ENCODE peak calls at places on chromosomes 2 and 18, in ten cellular contexts. Q, E, O, L, P, I, H, C, T and X are unnamed samples.

GRCh38 chr18:21763846-21764646 is 23.5 kb downstream of the MIB1 start:
- DNase-seq in T (no peak), L (no peak), E (no peak), I (no peak), C (no peak), Q (no peak), P (peak; percentile 28), O (no peak), H (no peak), X (no peak)

GRCh38 chr2:14722919-14723559 is 90.5 kb downstream of the LRATD1 start:
- DNase-seq in C (no peak), E (no peak), Q (no peak), O (no peak), L (peak; percentile 27), H (no peak), P (no peak), T (no peak), I (no peak), X (no peak)

GRCh38 chr2:27320958-27321543 is 1.8 kb downstream of the MPV17 start:
- DNase-seq in Q (no peak), L (peak; percentile 98), H (no peak), E (peak; percentile 66), I (no peak), P (peak; percentile 98), T (no peak), C (peak; percentile 37), O (peak; percentile 98), X (no peak)

GRCh38 chr2:160890667-160891352 is 269.4 kb upstream of the TANK start:
- DNase-seq in T (no peak), I (no peak), Q (no peak), E (no peak), L (no peak), C (no peak), O (no peak), H (no peak), P (no peak), X (no peak)

GRCh38 chr18:41905786-41906527 is 49.1 kb upstream of the PIK3C3 start:
- DNase-seq in L (no peak), I (no peak), Q (no peak), C (no peak), E (peak; percentile 26), O (no peak), T (no peak), H (no peak), P (no peak), X (no peak)

GRCh38 chr2:207317358-207317984 is 151.7 kb upstream of the KLF7 start:
- DNase-seq in C (no peak), E (no peak), I (no peak), P (peak; percentile 79), Q (no peak), H (no peak), L (peak; percentile 69), T (no peak), O (no peak), X (no peak)

GRCh38 chr2:14304326-14304725 is 328.2 kb upstream of the LRATD1 start:
- DNase-seq in L (no peak), E (no peak), T (no peak), I (no peak), Q (no peak), O (no peak), C (no peak), P (peak; percentile 68), H (no peak), X (no peak)

GRCh38 chr18:35581555-35582309 is at the start of gene GALNT1:
- DNase-seq in O (no peak), H (no peak), Q (peak; percentile 27), P (no peak), I (peak; percentile 37), E (peak; percentile 81), C (peak; percentile 22), T (peak; percentile 25), L (no peak), X (peak; percentile 84)

GRCh38 chr18:45386256-45386655 is 229.0 kb upstream of the SLC14A2 start:
- DNase-seq in P (peak; percentile 44), T (peak; percentile 10), I (peak; percentile 42), L (peak; percentile 48), Q (peak; percentile 57), E (peak; percentile 39), O (no peak), H (no peak), C (peak; percentile 71), X (peak; percentile 16)

GRCh38 chr18:55236150-55236931 is 277.1 kb upstream of the CCDC68 start:
- DNase-seq in L (peak; percentile 66), T (peak; percentile 82), O (no peak), I (no peak), P (no peak), H (no peak), E (no peak), Q (no peak), C (no peak), X (peak; percentile 27)

GRCh38 chr18:61892683-61893303 is at the start of gene RNF152:
- DNase-seq in Q (peak; percentile 41), L (peak; percentile 22), O (peak; percentile 73), I (peak; percentile 40), T (no peak), C (peak; percentile 53), H (peak; percentile 25), P (peak; percentile 18), E (peak; percentile 75), X (peak; percentile 46)

GRCh38 chr2:101515512-101515911 is 40.6 kb upstream of the RFX8 start:
- DNase-seq in Q (no peak), H (no peak), I (no peak), T (no peak), E (no peak), L (peak; percentile 79), O (peak; percentile 63), C (no peak), P (peak; percentile 22), X (no peak)

GRCh38 chr2:207394812-207395534 is 134.8 kb upstream of the CREB1 start:
- DNase-seq in T (no peak), I (peak; percentile 71), H (no peak), E (no peak), P (peak; percentile 100), O (peak; percentile 56), C (no peak), Q (no peak), L (peak; percentile 98), X (no peak)

GRCh38 chr2:233165895-233166661 is 85.4 kb upstream of the ATG16L1 start:
- DNase-seq in H (no peak), L (peak; percentile 15), Q (no peak), E (peak; percentile 36), I (peak; percentile 51), O (peak; percentile 65), P (peak; percentile 33), T (no peak), C (no peak), X (no peak)

DNA sequence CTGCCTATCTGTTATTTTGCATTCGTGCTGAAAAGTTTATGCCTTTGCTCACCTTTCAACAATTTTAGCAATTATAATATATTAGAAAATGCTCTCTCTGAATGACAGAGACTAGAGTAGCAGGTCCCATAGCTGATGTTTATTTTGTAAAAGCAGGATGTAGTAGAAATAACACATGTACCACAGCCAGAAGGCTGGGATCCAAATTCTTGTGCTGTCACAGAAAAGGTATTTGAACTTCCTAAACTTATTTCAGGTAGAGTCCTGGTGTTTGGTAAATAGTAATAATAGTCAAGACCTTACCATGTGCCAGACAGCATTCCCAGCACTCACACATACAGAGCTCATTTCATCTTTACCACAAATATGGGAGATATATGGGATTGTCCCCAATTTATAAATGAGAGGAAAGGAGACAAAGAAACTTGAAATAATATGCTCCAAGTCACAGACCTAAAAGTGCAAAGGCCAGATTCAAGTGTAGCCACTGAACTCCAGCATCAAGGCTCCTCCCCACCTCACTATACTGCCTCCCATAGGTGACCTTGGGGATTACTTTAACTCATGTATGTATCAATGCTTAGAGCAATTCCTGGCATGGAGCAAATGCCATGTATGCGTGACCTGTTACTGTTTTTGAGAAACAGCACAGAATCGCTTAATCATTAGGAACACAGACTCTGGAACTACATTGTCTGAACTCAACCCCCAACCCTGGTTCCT is 284.7 kb upstream of the RAB12 start:
- DNase-seq in H (no peak), P (no peak), T (no peak), L (no peak), I (no peak), Q (no peak), E (no peak), C (no peak), O (no peak), X (no peak)
- TF ChIP-seq CTCF in H (no peak), P (no peak), T (peak; percentile 11), L (no peak), I (no peak), Q (no peak), E (peak; percentile 24), C (no peak), O (no peak), X (no peak)

DNA sequence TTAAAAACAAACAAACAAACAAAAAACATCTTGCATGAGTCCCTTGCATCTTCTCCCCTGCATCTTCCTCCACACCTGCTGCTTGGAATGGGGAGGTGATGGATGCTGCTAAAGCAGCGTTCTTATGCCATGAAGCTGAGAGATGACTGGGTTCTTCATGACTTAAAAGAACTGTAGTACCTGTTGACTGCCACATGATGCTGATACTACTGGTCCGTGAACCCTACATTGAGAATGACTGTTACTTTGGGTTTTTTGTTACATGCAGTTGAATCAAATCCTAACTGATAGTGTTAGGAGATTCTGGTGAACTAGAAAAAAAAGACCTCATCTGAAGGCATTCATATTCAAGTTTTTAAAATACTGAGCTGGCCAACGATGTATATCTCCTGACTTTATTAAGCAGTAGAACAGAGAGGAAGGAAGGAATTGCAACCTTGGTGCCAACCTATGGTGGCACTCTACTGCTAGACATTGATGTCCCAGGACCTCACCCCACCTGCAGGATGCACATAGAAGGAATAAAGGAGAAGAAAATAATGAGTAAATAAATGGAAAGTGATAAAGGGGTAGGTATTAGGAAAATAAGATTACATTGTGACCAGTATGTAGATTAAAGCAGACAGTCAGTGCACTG is 63.2 kb upstream of the SPAG16 start:
- DNase-seq in O (no peak), L (no peak), I (no peak), T (no peak), C (no peak), E (no peak), P (no peak), H (no peak), Q (no peak), X (no peak)
- TF ChIP-seq CTCF in O (no peak), L (no peak), I (no peak), T (no peak), C (no peak), E (no peak), P (no peak), H (no peak), Q (no peak), X (no peak)

DNA sequence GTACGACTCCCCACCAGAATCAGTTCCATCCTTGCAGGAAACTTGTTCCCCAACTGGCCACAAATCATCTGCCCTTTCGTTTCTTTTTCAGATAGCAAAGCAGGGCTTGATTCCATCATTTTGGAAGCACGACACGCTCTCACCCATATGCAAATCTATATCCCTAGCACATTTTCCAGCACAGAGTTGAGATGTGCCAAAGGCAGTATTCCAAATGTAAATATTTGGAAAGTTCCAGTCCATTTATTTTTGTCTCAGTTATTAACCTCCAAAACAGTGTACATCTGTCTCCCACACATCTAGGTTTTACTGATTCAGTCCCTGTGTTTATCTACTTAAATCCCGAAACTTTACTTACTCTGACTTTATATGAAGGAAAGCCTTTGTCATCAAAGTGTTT is 128.8 kb upstream of the BCL2L11 start:
- DNase-seq in H (no peak), C (no peak), I (no peak), Q (no peak), O (no peak), P (no peak), E (no peak), T (no peak), L (no peak), X (no peak)
- TF ChIP-seq CTCF in H (no peak), C (no peak), I (no peak), Q (no peak), O (no peak), P (no peak), E (no peak), T (no peak), L (no peak), X (no peak)

GRCh38 chr2:138846216-138846821 is 66.1 kb upstream of the NXPH2 start:
- DNase-seq in L (peak; percentile 9), P (peak; percentile 40), O (no peak), Q (no peak), H (no peak), T (peak; percentile 64), C (no peak), I (peak; percentile 4), E (peak; percentile 47), X (peak; percentile 41)
- TF ChIP-seq CTCF in L (peak; percentile 60), P (peak; percentile 48), O (peak; percentile 41), Q (peak; percentile 83), H (peak; percentile 29), T (peak; percentile 71), C (peak; percentile 64), I (peak; percentile 67), E (peak; percentile 86), X (peak; percentile 52)